ENCODE peak calls at places on chromosomes 16 and 17, in five cellular contexts. One of them, this sample, is unnamed.

GRCh38 chr17:7124923-7125322 is 10.3 kb upstream of the ASGR2 start:
- DNase-seq in IMR-90: no peak
- DNase-seq in PC-3: no peak
- DNase-seq in MM.1S: no peak
- DNase-seq in colonic mucosa: no peak
- DNase-seq in this sample: no peak

GRCh38 chr17:61490540-61490975 is 38.3 kb downstream of the TBX4 start:
- DNase-seq in IMR-90: peak; percentile 90
- DNase-seq in PC-3: peak; percentile 67
- DNase-seq in MM.1S: no peak
- DNase-seq in colonic mucosa: no peak
- DNase-seq in this sample: peak; percentile 72

GRCh38 chr16:76278976-76279375 is 1.8 kb downstream of the CNTNAP4 start:
- DNase-seq in IMR-90: no peak
- DNase-seq in PC-3: peak; percentile 20
- DNase-seq in MM.1S: peak; percentile 18
- DNase-seq in colonic mucosa: no peak
- DNase-seq in this sample: peak; percentile 71

GRCh38 chr17:58576679-58577367 is 62.4 kb upstream of the MTMR4 start:
- DNase-seq in IMR-90: no peak
- DNase-seq in PC-3: no peak
- DNase-seq in MM.1S: peak; percentile 20
- DNase-seq in colonic mucosa: no peak
- DNase-seq in this sample: no peak

GRCh38 chr17:60390223-60390622 is 1.7 kb downstream of the USP32 start:
- DNase-seq in IMR-90: peak; percentile 47
- DNase-seq in PC-3: peak; percentile 58
- DNase-seq in MM.1S: no peak
- DNase-seq in colonic mucosa: no peak
- DNase-seq in this sample: peak; percentile 85

GRCh38 chr17:31425646-31426045 is 34.2 kb downstream of the RAB11FIP4 start:
- DNase-seq in IMR-90: no peak
- DNase-seq in PC-3: no peak
- DNase-seq in MM.1S: no peak
- DNase-seq in colonic mucosa: no peak
- DNase-seq in this sample: peak; percentile 33

GRCh38 chr16:10824111-10824893 is 5.7 kb upstream of the TVP23A start:
- DNase-seq in IMR-90: no peak
- DNase-seq in PC-3: peak; percentile 19
- DNase-seq in MM.1S: no peak
- DNase-seq in colonic mucosa: no peak
- DNase-seq in this sample: no peak

GRCh38 chr16:68490829-68491575 is 42.7 kb upstream of the SMPD3 start:
- DNase-seq in IMR-90: peak; percentile 61
- DNase-seq in PC-3: peak; percentile 92
- DNase-seq in MM.1S: peak; percentile 64
- DNase-seq in colonic mucosa: peak; percentile 81
- DNase-seq in this sample: peak; percentile 16

GRCh38 chr16:66750279-66751134 is 902 bp downstream of the DYNC1LI2 start:
- DNase-seq in IMR-90: no peak
- DNase-seq in PC-3: no peak
- DNase-seq in MM.1S: no peak
- DNase-seq in colonic mucosa: peak; percentile 25
- DNase-seq in this sample: peak; percentile 9

GRCh38 chr17:45224671-45225050 is 3.0 kb downstream of the FMNL1 start:
- DNase-seq in IMR-90: no peak
- DNase-seq in PC-3: no peak
- DNase-seq in MM.1S: peak; percentile 21
- DNase-seq in colonic mucosa: no peak
- DNase-seq in this sample: no peak

GRCh38 chr16:81470796-81471636 is 26.4 kb downstream of the CMIP start:
- DNase-seq in IMR-90: no peak
- DNase-seq in PC-3: no peak
- DNase-seq in MM.1S: no peak
- DNase-seq in colonic mucosa: no peak
- DNase-seq in this sample: no peak
- H3K27ac ChIP-seq in IMR-90: no peak overlapping the region
- H3K27ac ChIP-seq in PC-3: no peak overlapping the region
- H3K27ac ChIP-seq in MM.1S: peak overlapping the region; percentile 47
- H3K27ac ChIP-seq in colonic mucosa: no peak overlapping the region
- H3K27ac ChIP-seq in this sample: peak overlapping the region; percentile 81

DNA sequence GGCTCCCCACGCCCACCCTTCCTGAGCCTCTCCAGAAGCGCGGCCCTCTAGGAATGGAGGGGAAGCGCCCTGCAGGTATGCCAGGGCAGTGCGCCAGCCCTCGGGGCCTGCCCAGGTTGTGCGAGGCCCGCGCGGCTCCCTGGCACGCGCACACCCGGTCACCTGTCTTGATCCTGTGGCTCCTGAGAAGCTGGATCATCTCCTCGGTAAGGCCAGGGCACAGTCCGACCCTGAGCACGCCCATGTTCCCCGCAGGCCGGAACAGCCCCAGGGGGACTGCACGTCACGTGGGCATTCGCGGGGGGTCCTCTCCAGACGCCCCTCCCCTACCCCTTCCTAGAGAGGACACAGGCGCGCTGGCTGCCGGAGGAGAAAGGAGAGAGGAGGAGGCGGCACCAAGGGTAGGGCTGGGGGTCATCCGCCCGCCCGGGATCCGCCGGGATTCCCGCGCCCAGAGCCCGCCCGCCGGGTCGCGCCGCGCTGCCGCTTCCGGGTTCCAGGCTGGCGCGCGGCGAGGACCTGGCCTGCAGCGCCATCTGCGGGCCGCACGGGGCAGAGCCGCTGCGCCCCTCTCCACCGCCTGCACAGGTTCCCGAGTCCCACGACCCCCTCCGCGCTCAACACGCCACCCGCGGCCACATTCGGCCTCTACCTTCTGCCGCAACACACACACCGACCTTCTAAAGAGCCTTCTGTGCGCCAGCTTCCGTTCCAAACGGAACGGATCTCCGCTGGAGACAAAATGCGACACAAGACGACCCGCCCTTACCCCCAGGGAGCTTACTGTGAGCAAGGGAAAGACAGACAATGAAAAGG is at the start of gene RAD51D:
- DNase-seq in IMR-90: peak; percentile 56
- DNase-seq in PC-3: peak; percentile 72
- DNase-seq in MM.1S: peak; percentile 75
- DNase-seq in colonic mucosa: peak; percentile 63
- DNase-seq in this sample: peak; percentile 79
- H3K27ac ChIP-seq in IMR-90: peak within 1 kb of the TSS; percentile 66
- H3K27ac ChIP-seq in PC-3: peak within 1 kb of the TSS; percentile 74
- H3K27ac ChIP-seq in MM.1S: peak within 1 kb of the TSS; percentile 31
- H3K27ac ChIP-seq in colonic mucosa: peak within 1 kb of the TSS; percentile 72
- H3K27ac ChIP-seq in this sample: no peak within 1 kb of the TSS

GRCh38 chr16:81403208-81403600 is 41.4 kb upstream of the CMIP start:
- DNase-seq in IMR-90: no peak
- DNase-seq in PC-3: no peak
- DNase-seq in MM.1S: no peak
- DNase-seq in colonic mucosa: no peak
- DNase-seq in this sample: no peak

GRCh38 chr16:81403601-81404391 is 40.8 kb upstream of the CMIP start:
- DNase-seq in IMR-90: peak; percentile 53
- DNase-seq in PC-3: peak; percentile 89
- DNase-seq in MM.1S: peak; percentile 57
- DNase-seq in colonic mucosa: peak; percentile 89
- DNase-seq in this sample: peak; percentile 76

GRCh38 chr16:81399909-81400308 is 44.7 kb upstream of the CMIP start:
- DNase-seq in IMR-90: no peak
- DNase-seq in PC-3: no peak
- DNase-seq in MM.1S: no peak
- DNase-seq in colonic mucosa: no peak
- DNase-seq in this sample: no peak

GRCh38 chr16:81397879-81398516 is 46.6 kb upstream of the CMIP start:
- DNase-seq in IMR-90: no peak
- DNase-seq in PC-3: no peak
- DNase-seq in MM.1S: no peak
- DNase-seq in colonic mucosa: no peak
- DNase-seq in this sample: no peak

DNA sequence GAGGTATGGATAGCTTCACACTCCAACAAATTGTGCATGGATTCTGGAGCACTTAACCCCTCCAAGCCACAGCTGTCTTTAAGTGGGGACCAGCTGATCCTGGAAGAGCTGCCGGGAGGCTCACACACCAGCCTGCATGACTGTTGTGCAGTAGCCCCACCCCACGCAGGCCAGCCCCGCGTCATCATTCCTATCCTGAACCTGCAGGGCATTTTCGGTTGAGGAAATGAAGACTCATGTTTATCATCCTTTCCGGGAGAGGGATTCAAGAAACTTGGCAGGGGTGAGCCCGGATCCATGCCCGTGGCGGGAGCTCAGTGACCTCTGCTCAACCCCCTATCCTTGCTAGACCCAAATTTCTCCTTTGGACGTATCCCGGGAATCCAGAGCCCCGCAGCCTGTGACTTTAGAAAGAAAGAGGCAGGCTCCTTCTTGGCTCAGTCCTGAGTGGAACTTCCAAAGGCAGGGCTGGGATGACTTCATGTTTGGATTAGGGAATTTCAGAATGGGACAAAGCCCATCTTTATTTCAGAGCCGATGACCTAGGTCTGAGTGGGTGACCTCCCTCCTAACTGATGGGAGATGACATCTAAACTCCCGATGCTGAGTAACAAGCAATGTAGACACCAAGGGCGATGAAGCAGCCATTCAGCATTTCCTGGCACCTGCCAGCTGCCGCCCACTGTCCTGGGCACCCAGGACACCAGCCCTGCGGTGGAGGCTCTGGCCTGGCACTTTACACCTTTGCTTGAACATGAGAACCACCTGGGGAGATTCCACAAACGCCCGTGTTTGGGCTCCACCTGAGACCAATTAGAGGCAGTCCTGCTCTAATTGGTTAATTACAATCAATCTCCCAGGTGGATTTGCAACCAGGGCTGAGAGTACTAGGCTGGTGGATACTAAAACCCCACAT is 43.3 kb upstream of the CMIP start:
- DNase-seq in IMR-90: peak; percentile 62
- DNase-seq in PC-3: peak; percentile 92
- DNase-seq in MM.1S: no peak
- DNase-seq in colonic mucosa: no peak
- DNase-seq in this sample: no peak
- H3K27ac ChIP-seq in IMR-90: no peak overlapping the region
- H3K27ac ChIP-seq in PC-3: peak overlapping the region; percentile 97
- H3K27ac ChIP-seq in MM.1S: no peak overlapping the region
- H3K27ac ChIP-seq in colonic mucosa: no peak overlapping the region
- H3K27ac ChIP-seq in this sample: no peak overlapping the region

GRCh38 chr17:39706383-39706782 is 6.5 kb downstream of the ERBB2 start:
- DNase-seq in IMR-90: no peak
- DNase-seq in PC-3: peak; percentile 29
- DNase-seq in MM.1S: no peak
- DNase-seq in colonic mucosa: no peak
- DNase-seq in this sample: no peak
- H3K27ac ChIP-seq in IMR-90: no peak overlapping the region
- H3K27ac ChIP-seq in PC-3: peak overlapping the region; percentile 92
- H3K27ac ChIP-seq in MM.1S: no peak overlapping the region
- H3K27ac ChIP-seq in colonic mucosa: peak overlapping the region; percentile 86
- H3K27ac ChIP-seq in this sample: peak overlapping the region; percentile 93

DNA sequence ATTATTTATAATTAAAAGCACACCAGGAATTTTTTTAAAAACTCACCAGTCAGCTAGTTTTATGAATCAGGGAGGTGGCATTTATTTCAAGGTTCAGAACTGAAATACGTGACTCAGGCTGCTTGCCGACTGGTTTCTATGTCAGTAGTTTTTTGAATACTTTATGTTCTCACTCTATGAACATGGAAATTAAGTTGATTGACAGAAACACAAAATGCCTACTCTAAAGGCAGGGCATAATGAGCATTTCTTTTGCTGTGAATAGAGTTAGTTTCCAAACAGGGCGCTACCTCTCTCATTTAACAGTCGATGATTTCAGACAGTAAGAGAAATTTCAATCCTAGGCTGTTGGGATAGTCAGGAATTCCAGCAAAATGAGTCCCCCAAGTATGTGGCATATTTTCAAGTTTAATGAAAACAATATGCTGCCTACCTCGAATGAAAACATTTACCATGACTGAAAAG is 6.7 kb downstream of the HS3ST3B1 start:
- DNase-seq in IMR-90: peak; percentile 83
- DNase-seq in PC-3: no peak
- DNase-seq in MM.1S: no peak
- DNase-seq in colonic mucosa: no peak
- DNase-seq in this sample: no peak
- H3K27ac ChIP-seq in IMR-90: peak overlapping the region; percentile 42
- H3K27ac ChIP-seq in PC-3: no peak overlapping the region
- H3K27ac ChIP-seq in MM.1S: no peak overlapping the region
- H3K27ac ChIP-seq in colonic mucosa: no peak overlapping the region
- H3K27ac ChIP-seq in this sample: no peak overlapping the region

GRCh38 chr16:3816326-3816725 is 64.2 kb downstream of the CREBBP start:
- DNase-seq in IMR-90: no peak
- DNase-seq in PC-3: no peak
- DNase-seq in MM.1S: no peak
- DNase-seq in colonic mucosa: no peak
- DNase-seq in this sample: no peak

GRCh38 chr16:3819741-3820724 is 60.5 kb downstream of the CREBBP start:
- DNase-seq in IMR-90: peak; percentile 97
- DNase-seq in PC-3: peak; percentile 95
- DNase-seq in MM.1S: no peak
- DNase-seq in colonic mucosa: peak; percentile 52
- DNase-seq in this sample: peak; percentile 96

GRCh38 chr16:3823427-3823826 is 57.1 kb downstream of the CREBBP start:
- DNase-seq in IMR-90: no peak
- DNase-seq in PC-3: no peak
- DNase-seq in MM.1S: no peak
- DNase-seq in colonic mucosa: no peak
- DNase-seq in this sample: no peak

GRCh38 chr16:3822366-3823045 is 58.0 kb downstream of the CREBBP start:
- DNase-seq in IMR-90: peak; percentile 20
- DNase-seq in PC-3: no peak
- DNase-seq in MM.1S: no peak
- DNase-seq in colonic mucosa: no peak
- DNase-seq in this sample: no peak

GRCh38 chr16:3819175-3819527 is 61.4 kb downstream of the CREBBP start:
- DNase-seq in IMR-90: no peak
- DNase-seq in PC-3: no peak
- DNase-seq in MM.1S: no peak
- DNase-seq in colonic mucosa: no peak
- DNase-seq in this sample: no peak
- H3K27ac ChIP-seq in IMR-90: no peak overlapping the region
- H3K27ac ChIP-seq in PC-3: no peak overlapping the region
- H3K27ac ChIP-seq in MM.1S: no peak overlapping the region
- H3K27ac ChIP-seq in colonic mucosa: no peak overlapping the region
- H3K27ac ChIP-seq in this sample: no peak overlapping the region